ENCODE peak calls at places on chromosomes 5 and 9, in six cellular contexts. One of them, this sample, is unnamed.

GRCh38 chr9:105390901-105391300 is 56.9 kb upstream of the FSD1L start:
- DNase-seq in KG1: no peak
- DNase-seq in GM06990: no peak
- DNase-seq in occipital lobe: no peak
- DNase-seq in NCI-H526 treated with DMSO at 0.1 percent for 48 hours: no peak
- DNase-seq in kidney tubule cell: no peak
- DNase-seq in this sample: no peak

GRCh38 chr9:71364196-71364955 is 243.0 kb upstream of the TRPM3 start:
- DNase-seq in KG1: no peak
- DNase-seq in GM06990: no peak
- DNase-seq in occipital lobe: no peak
- DNase-seq in NCI-H526 treated with DMSO at 0.1 percent for 48 hours: no peak
- DNase-seq in kidney tubule cell: peak; percentile 1
- DNase-seq in this sample: no peak

GRCh38 chr5:133236541-133236951 is 184.7 kb downstream of the HSPA4 start:
- DNase-seq in KG1: no peak
- DNase-seq in GM06990: no peak
- DNase-seq in occipital lobe: no peak
- DNase-seq in NCI-H526 treated with DMSO at 0.1 percent for 48 hours: no peak
- DNase-seq in kidney tubule cell: no peak
- DNase-seq in this sample: no peak

GRCh38 chr9:130847306-130848217 is 12.5 kb downstream of the ABL1 start:
- DNase-seq in KG1: no peak
- DNase-seq in GM06990: no peak
- DNase-seq in occipital lobe: no peak
- DNase-seq in NCI-H526 treated with DMSO at 0.1 percent for 48 hours: no peak
- DNase-seq in kidney tubule cell: peak; percentile 98
- DNase-seq in this sample: peak; percentile 98

GRCh38 chr5:150593593-150593992 is 46.9 kb upstream of the SYNPO start:
- DNase-seq in KG1: no peak
- DNase-seq in GM06990: no peak
- DNase-seq in occipital lobe: no peak
- DNase-seq in NCI-H526 treated with DMSO at 0.1 percent for 48 hours: no peak
- DNase-seq in kidney tubule cell: no peak
- DNase-seq in this sample: no peak

GRCh38 chr5:139904566-139905400 is 109.2 kb downstream of the PSD2 start:
- DNase-seq in KG1: no peak
- DNase-seq in GM06990: no peak
- DNase-seq in occipital lobe: no peak
- DNase-seq in NCI-H526 treated with DMSO at 0.1 percent for 48 hours: peak; percentile 69
- DNase-seq in kidney tubule cell: no peak
- DNase-seq in this sample: peak; percentile 18

GRCh38 chr9:107425110-107426025 is 64.2 kb downstream of the KLF4 start:
- DNase-seq in KG1: peak; percentile 24
- DNase-seq in GM06990: peak; percentile 73
- DNase-seq in occipital lobe: peak; percentile 34
- DNase-seq in NCI-H526 treated with DMSO at 0.1 percent for 48 hours: no peak
- DNase-seq in kidney tubule cell: peak; percentile 77
- DNase-seq in this sample: no peak

GRCh38 chr9:85726737-85727136 is 15.0 kb downstream of the AGTPBP1 start:
- DNase-seq in KG1: no peak
- DNase-seq in GM06990: no peak
- DNase-seq in occipital lobe: no peak
- DNase-seq in NCI-H526 treated with DMSO at 0.1 percent for 48 hours: no peak
- DNase-seq in kidney tubule cell: no peak
- DNase-seq in this sample: no peak

GRCh38 chr5:93850311-93850710 is 108.9 kb upstream of the POU5F2 start:
- DNase-seq in KG1: no peak
- DNase-seq in GM06990: no peak
- DNase-seq in occipital lobe: no peak
- DNase-seq in NCI-H526 treated with DMSO at 0.1 percent for 48 hours: no peak
- DNase-seq in kidney tubule cell: no peak
- DNase-seq in this sample: no peak

GRCh38 chr5:181087309-181087708 is 43.7 kb downstream of the OR2V1 start:
- DNase-seq in KG1: no peak
- DNase-seq in GM06990: no peak
- DNase-seq in occipital lobe: no peak
- DNase-seq in NCI-H526 treated with DMSO at 0.1 percent for 48 hours: no peak
- DNase-seq in kidney tubule cell: no peak
- DNase-seq in this sample: no peak

GRCh38 chr5:132363431-132364112 is 5.9 kb upstream of the SLC22A5 start:
- DNase-seq in KG1: no peak
- DNase-seq in GM06990: no peak
- DNase-seq in occipital lobe: no peak
- DNase-seq in NCI-H526 treated with DMSO at 0.1 percent for 48 hours: no peak
- DNase-seq in kidney tubule cell: peak; percentile 97
- DNase-seq in this sample: peak; percentile 86